ENCODE peak calls at places on chromosomes 12 and 14, in ten cellular contexts. A is amniotic epithelial cell; C is RPMI7951; K is CD8-positive, alpha-beta T cell; M is activated CD4-positive, alpha-beta T cell treated with anti-CD3 and anti-CD28 coated beads, Interleukin-2, amount 50 U/mL, for 24 hours; Z is Kasumi-1; F is tibial artery; O is kidney glomerular epithelial cell; N is midbrain; B is SW 1271. R is an unnamed sample.

GRCh38 chr12:66036317-66036716 is 94.2 kb downstream of the LLPH start:
- DNase-seq in A (peak), C (peak), K (no peak), M (no peak), Z (no peak), F (peak), O (peak), N (no peak), B (peak), R (peak)

GRCh38 chr12:20629414-20630156 is 65.5 kb upstream of the SLCO1C1 start:
- DNase-seq in A (peak), C (no peak), K (no peak), M (no peak), Z (no peak), F (peak), O (peak), N (no peak), B (no peak), R (peak)

GRCh38 chr12:130709151-130710000 is 6.7 kb downstream of the RIMBP2 start:
- DNase-seq in A (no peak), C (no peak), K (no peak), M (no peak), Z (no peak), F (no peak), O (no peak), N (no peak), B (no peak), R (no peak)

GRCh38 chr12:45305904-45306303 is 90.0 kb downstream of the ANO6 start:
- DNase-seq in A (no peak), C (no peak), K (no peak), M (no peak), Z (no peak), F (no peak), O (no peak), N (no peak), B (no peak), R (no peak)

GRCh38 chr12:47088021-47088944 is 8.5 kb upstream of the AMIGO2 start:
- DNase-seq in A (peak), C (no peak), K (no peak), M (no peak), Z (no peak), F (no peak), O (peak), N (no peak), B (peak), R (no peak)

GRCh38 chr14:90828642-90829487 is 12.6 kb upstream of the TTC7B start:
- DNase-seq in A (no peak), C (peak), K (no peak), M (no peak), Z (no peak), F (no peak), O (no peak), N (peak), B (no peak), R (no peak)

GRCh38 chr12:50985322-50985721 is 33.0 kb downstream of the HIGD1C start:
- DNase-seq in A (peak), C (peak), K (no peak), M (peak), Z (no peak), F (peak), O (no peak), N (peak), B (peak), R (no peak)

GRCh38 chr14:99133563-99134332 is 138.2 kb downstream of the BCL11B start:
- DNase-seq in A (no peak), C (no peak), K (no peak), M (no peak), Z (no peak), F (peak), O (no peak), N (no peak), B (no peak), R (no peak)

GRCh38 chr12:6769681-6770080 is 2.6 kb upstream of the LAG3 start:
- DNase-seq in A (no peak), C (no peak), K (no peak), M (no peak), Z (no peak), F (no peak), O (no peak), N (no peak), B (no peak), R (no peak)

GRCh38 chr12:121578230-121579189 is 2.3 kb downstream of the KDM2B start:
- DNase-seq in A (peak), C (no peak), K (no peak), M (no peak), Z (no peak), F (no peak), O (no peak), N (no peak), B (no peak), R (no peak)

GRCh38 chr14:78848234-78848820 is 678.2 kb downstream of the NRXN3 start:
- DNase-seq in A (peak), C (peak), K (no peak), M (no peak), Z (peak), F (no peak), O (peak), N (peak), B (peak), R (no peak)

GRCh38 chr12:117076410-117077372 is 22.5 kb downstream of the TESC start:
- DNase-seq in A (no peak), C (peak), K (no peak), M (no peak), Z (peak), F (no peak), O (peak), N (no peak), B (no peak), R (no peak)

GRCh38 chr14:22555573-22556011 is 33.4 kb downstream of the DAD1 start:
- DNase-seq in A (peak), C (peak), K (no peak), M (peak), Z (no peak), F (no peak), O (no peak), N (no peak), B (no peak), R (no peak)

GRCh38 chr12:77058740-77059139 is 6.6 kb downstream of the E2F7 start:
- DNase-seq in A (no peak), C (peak), K (no peak), M (no peak), Z (no peak), F (no peak), O (no peak), N (no peak), B (peak), R (no peak)

GRCh38 chr14:104363891-104364760 is 215.4 kb upstream of the C14orf180 start:
- DNase-seq in A (no peak), C (no peak), K (no peak), M (no peak), Z (no peak), F (no peak), O (no peak), N (no peak), B (no peak), R (no peak)

GRCh38 chr12:125249932-125250331 is 184.7 kb downstream of the AACS start:
- DNase-seq in A (no peak), C (no peak), K (no peak), M (no peak), Z (no peak), F (no peak), O (no peak), N (no peak), B (no peak), R (no peak)

GRCh38 chr12:67659296-67659695 is 10.8 kb downstream of the DYRK2 start:
- DNase-seq in A (no peak), C (no peak), K (no peak), M (no peak), Z (peak), F (no peak), O (no peak), N (no peak), B (no peak), R (no peak)

GRCh38 chr12:8145754-8146415 is 10.9 kb upstream of the ZNF705A start:
- DNase-seq in A (peak), C (peak), K (no peak), M (no peak), Z (no peak), F (peak), O (no peak), N (peak), B (no peak), R (peak)

GRCh38 chr12:29043069-29043468 is 106.0 kb upstream of the FAR2 start:
- DNase-seq in A (peak), C (no peak), K (no peak), M (no peak), Z (no peak), F (no peak), O (no peak), N (no peak), B (no peak), R (no peak)

GRCh38 chr12:48997719-48998496 is 1.3 kb downstream of the DDN start:
- DNase-seq in A (no peak), C (no peak), K (no peak), M (no peak), Z (no peak), F (no peak), O (no peak), N (no peak), B (no peak), R (no peak)

GRCh38 chr14:95354834-95355233 is 35.1 kb upstream of the CLMN start:
- DNase-seq in A (no peak), C (no peak), K (no peak), M (no peak), Z (no peak), F (no peak), O (no peak), N (no peak), B (no peak), R (no peak)

GRCh38 chr14:53035796-53036195 is 84.9 kb upstream of the FERMT2 start:
- DNase-seq in A (peak), C (no peak), K (no peak), M (no peak), Z (no peak), F (no peak), O (no peak), N (no peak), B (no peak), R (no peak)

GRCh38 chr14:92659765-92660561 is 88.5 kb downstream of the LGMN start:
- DNase-seq in A (peak), C (no peak), K (no peak), M (no peak), Z (peak), F (peak), O (no peak), N (peak), B (no peak), R (no peak)

GRCh38 chr14:105086833-105087307 is 21.6 kb upstream of the GPR132 start:
- DNase-seq in A (peak), C (peak), K (peak), M (peak), Z (peak), F (peak), O (peak), N (peak), B (peak), R (no peak)

GRCh38 chr12:107320929-107321618 is 227.7 kb upstream of the CRY1 start:
- DNase-seq in A (no peak), C (peak), K (peak), M (peak), Z (no peak), F (no peak), O (peak), N (no peak), B (no peak), R (no peak)

GRCh38 chr14:101997429-101998336 is 33.3 kb downstream of the DYNC1H1 start:
- DNase-seq in A (no peak), C (no peak), K (no peak), M (no peak), Z (no peak), F (no peak), O (no peak), N (no peak), B (no peak), R (no peak)

R was measured in kidney epithelial cell.